ENCODE peak calls at places on chromosomes 7 and 10, in four cellular contexts. O is H9, S is IMR-90, L is mesenchymal stem cell. I is an unnamed sample.
A peak's percentile ranks its signal among the peaks of the same experiment; 100 is the strongest.

GRCh38 chr7:111090834-111091233 is at the start of gene LRRN3:
- DNase-seq in L (peak; percentile 9), O (peak; percentile 24), S (peak; percentile 61), I (no peak)

GRCh38 chr7:144019457-144019856 is 19.3 kb downstream of the OR6B1 start:
- DNase-seq in S (peak; percentile 91), O (no peak), L (peak; percentile 91), I (no peak)

GRCh38 chr10:17029581-17030271 is 99.9 kb downstream of the CUBN start:
- DNase-seq in L (peak; percentile 92), O (no peak), S (peak; percentile 87), I (no peak)

GRCh38 chr10:133465950-133466474 is 12.3 kb downstream of the SCART1 start:
- DNase-seq in L (no peak), S (no peak), O (no peak), I (no peak)

GRCh38 chr7:107267138-107267537 is 98.3 kb downstream of the HBP1 start:
- DNase-seq in L (no peak), O (no peak), S (no peak), I (no peak)

GRCh38 chr10:33859319-33860022 is 525.0 kb upstream of the NRP1 start:
- DNase-seq in O (no peak), S (no peak), L (no peak), I (no peak)

GRCh38 chr10:89352039-89352597 is 24.3 kb downstream of the IFIT3 start:
- DNase-seq in L (peak; percentile 97), S (peak; percentile 98), O (no peak), I (no peak)

GRCh38 chr10:50260791-50261281 is 9.5 kb upstream of the ASAH2 start:
- DNase-seq in S (peak; percentile 11), O (no peak), L (no peak), I (no peak)

GRCh38 chr7:40156988-40157387 is 22.2 kb downstream of the SUGCT start:
- DNase-seq in L (no peak), S (no peak), O (no peak), I (no peak)

GRCh38 chr7:28957064-28957821 is 887 bp downstream of the TRIL start:
- DNase-seq in L (no peak), O (peak; percentile 70), S (no peak), I (peak; percentile 40)

GRCh38 chr7:5343893-5344292 is 61.1 kb downstream of the SLC29A4 start:
- DNase-seq in O (no peak), S (no peak), L (no peak), I (no peak)

GRCh38 chr10:125262414-125262813 is 102.1 kb upstream of the CTBP2 start:
- DNase-seq in S (no peak), L (no peak), O (no peak), I (no peak)

GRCh38 chr10:56035489-56035888 is 325.6 kb downstream of the ZWINT start:
- DNase-seq in S (no peak), O (no peak), L (no peak), I (no peak)

GRCh38 chr7:122161628-122162027 is 17.6 kb upstream of the AASS start:
- DNase-seq in L (no peak), O (no peak), S (no peak), I (no peak)

GRCh38 chr7:30709549-30709948 is 27.3 kb upstream of the CRHR2 start:
- DNase-seq in O (no peak), L (no peak), S (no peak), I (no peak)

GRCh38 chr7:44761207-44762161 is 12.8 kb downstream of the ZMIZ2 start:
- DNase-seq in S (no peak), L (no peak), O (peak; percentile 65), I (no peak)

GRCh38 chr10:97234403-97234802 is 48.6 kb upstream of the SLIT1 start:
- DNase-seq in O (no peak), L (peak; percentile 47), S (peak; percentile 64), I (peak; percentile 27)

GRCh38 chr10:43775379-43775778 is 126.7 kb upstream of the ZNF32 start:
- DNase-seq in L (no peak), S (no peak), O (no peak), I (no peak)

GRCh38 chr7:27171636-27172387 is 2.3 kb downstream of the HOXA10 start:
- DNase-seq in O (peak; percentile 56), S (no peak), L (peak; percentile 60), I (no peak)

GRCh38 chr7:115230882-115231508 is 309.1 kb downstream of the MDFIC start:
- DNase-seq in S (peak; percentile 96), O (no peak), L (peak; percentile 95), I (no peak)

GRCh38 chr7:5624386-5625365 is 156.8 kb downstream of the RNF216 start:
- DNase-seq in L (no peak), S (no peak), O (no peak), I (no peak)

GRCh38 chr10:44963772-44964633 is 4.4 kb downstream of the RASSF4 start:
- DNase-seq in O (peak; percentile 48), S (no peak), L (peak; percentile 76), I (peak; percentile 72)

GRCh38 chr10:116631871-116632295 is 11.1 kb downstream of the PNLIPRP2 start:
- DNase-seq in O (no peak), S (no peak), L (no peak), I (no peak)

GRCh38 chr7:95199779-95200558 is 124.4 kb downstream of the PON1 start:
- DNase-seq in O (no peak), L (peak; percentile 64), S (peak; percentile 33), I (peak; percentile 48)

GRCh38 chr7:106086062-106086461 is 26.1 kb downstream of the SYPL1 start:
- DNase-seq in L (no peak), O (no peak), S (no peak), I (no peak)

GRCh38 chr7:158611541-158611940 is 23.9 kb upstream of the PTPRN2 start:
- DNase-seq in L (no peak), S (no peak), O (no peak), I (no peak)

GRCh38 chr7:84536256-84536870 is 341.8 kb upstream of the SEMA3A start:
- DNase-seq in O (no peak), L (peak; percentile 30), S (no peak), I (no peak)

GRCh38 chr10:95503012-95503411 is 58.2 kb downstream of the SORBS1 start:
- DNase-seq in L (no peak), O (no peak), S (no peak), I (no peak)

GRCh38 chr10:43380610-43381222 is 9.3 kb downstream of the FXYD4 start:
- DNase-seq in L (peak; percentile 49), O (no peak), S (peak; percentile 44), I (no peak)

GRCh38 chr7:12222889-12223579 is 11.9 kb downstream of the TMEM106B start:
- DNase-seq in L (no peak), O (no peak), S (no peak), I (no peak)

GRCh38 chr7:76303829-76304505 is 1.5 kb downstream of the HSPB1 start:
- DNase-seq in L (peak; percentile 57), O (no peak), S (peak; percentile 50), I (no peak)

GRCh38 chr7:123494193-123494796 is 40.1 kb downstream of the IQUB start:
- DNase-seq in L (peak; percentile 35), O (no peak), S (peak; percentile 27), I (no peak)

GRCh38 chr7:140512317-140513000 is 33.2 kb upstream of the MKRN1 start:
- DNase-seq in O (no peak), S (no peak), L (peak; percentile 21), I (no peak)

GRCh38 chr7:93715234-93715633 is 140.7 kb upstream of the CALCR start:
- DNase-seq in S (peak; percentile 39), L (peak; percentile 55), O (peak; percentile 72), I (peak; percentile 29)

GRCh38 chr10:101226506-101226887 is 2.8 kb downstream of the LBX1 start:
- DNase-seq in O (no peak), S (no peak), L (no peak), I (no peak)
- H3K27me3 ChIP-seq in O (peaks cover 97% of the 10 kb centered on the region), S (peaks cover 98% of the 10 kb centered on the region), L (peaks cover 93% of the 10 kb centered on the region), I (peaks cover 100% of the 10 kb centered on the region)

GRCh38 chr10:24254180-24254579 is 45.2 kb downstream of the KIAA1217 start:
- DNase-seq in L (no peak), S (peak; percentile 40), O (no peak), I (no peak)

GRCh38 chr10:24256619-24257018 is 47.7 kb downstream of the KIAA1217 start:
- DNase-seq in L (no peak), O (no peak), S (no peak), I (no peak)

GRCh38 chr10:24255907-24256306 is 47.0 kb downstream of the KIAA1217 start:
- DNase-seq in L (no peak), S (no peak), O (no peak), I (no peak)

GRCh38 chr10:24257588-24257987 is 48.6 kb downstream of the KIAA1217 start:
- DNase-seq in L (no peak), O (no peak), S (no peak), I (no peak)

GRCh38 chr10:24255115-24255895 is 46.4 kb downstream of the KIAA1217 start:
- DNase-seq in S (no peak), O (peak; percentile 57), L (no peak), I (no peak)
- H2AK5ac ChIP-seq in S (no peak overlapping the region), O (no peak overlapping the region), L (no peak overlapping the region), I (no peak overlapping the region)

GRCh38 chr10:71392791-71393781 is 3.6 kb upstream of the CDH23 start:
- DNase-seq in O (peak; percentile 17), S (no peak), L (no peak), I (no peak)
- H3K27me3 ChIP-seq in O (peaks cover 7% of the 10 kb centered on the region), S (peaks cover 85% of the 10 kb centered on the region), L (peaks cover 88% of the 10 kb centered on the region), I (peaks cover 9% of the 10 kb centered on the region)

DNA sequence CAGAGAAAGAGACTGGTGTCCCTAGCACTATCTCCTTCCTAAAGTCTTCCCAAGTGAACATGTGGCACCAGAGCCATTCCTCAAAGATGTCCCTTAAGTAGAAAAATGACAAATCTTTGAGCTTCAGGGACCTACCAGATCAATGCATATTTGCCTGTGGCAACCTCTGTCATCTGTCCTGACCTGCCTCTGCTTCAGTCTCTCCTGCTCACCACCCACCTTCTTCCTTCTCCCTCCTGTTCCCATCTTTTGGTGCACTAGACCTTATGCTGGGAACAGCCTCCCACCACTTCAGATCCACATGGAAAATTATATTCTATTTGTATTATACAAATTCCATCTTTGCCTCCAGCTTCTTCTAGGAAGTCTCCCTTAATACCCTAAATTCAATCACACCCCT is 386.4 kb downstream of the PLXNA4 start:
- DNase-seq in S (no peak), O (no peak), L (no peak), I (no peak)
- H2AK5ac ChIP-seq in S (no peak overlapping the region), O (no peak overlapping the region), L (no peak overlapping the region), I (no peak overlapping the region)

DNA sequence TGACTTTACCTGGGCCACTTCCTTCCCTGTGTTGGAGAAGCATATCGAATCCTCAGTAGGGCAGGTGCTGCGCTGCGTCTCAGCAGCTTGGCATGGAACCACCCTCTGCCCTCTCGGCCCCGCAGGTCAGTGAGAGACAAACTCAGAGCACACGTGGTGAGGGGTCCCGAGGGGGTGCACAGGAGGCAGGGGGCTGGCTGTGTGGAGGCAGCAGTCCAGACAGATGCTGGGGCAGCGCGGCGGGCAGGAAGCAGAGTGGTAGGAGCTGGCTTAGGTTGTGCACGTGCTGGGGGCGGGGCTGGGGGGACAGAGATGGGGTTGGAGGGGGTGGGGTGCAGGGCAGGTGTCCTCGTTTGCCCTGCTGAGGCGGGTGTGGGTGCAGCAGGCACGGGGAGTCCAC is 33.1 kb downstream of the NUB1 start:
- DNase-seq in S (no peak), O (no peak), L (no peak), I (no peak)
- H3K27me3 ChIP-seq in S (no peaks in the 10 kb centered on the region), O (no peaks in the 10 kb centered on the region), L (no peaks in the 10 kb centered on the region), I (no peaks in the 10 kb centered on the region)

GRCh38 chr7:102392332-102392731 is 3.8 kb upstream of the PRKRIP1 start:
- DNase-seq in O (no peak), S (no peak), L (no peak), I (no peak)
- H2AK5ac ChIP-seq in O (no peak overlapping the region), S (no peak overlapping the region), L (no peak overlapping the region), I (no peak overlapping the region)

I was measured in neuronal stem cell.